ENCODE peak calls at places on chromosome 6, in four cellular contexts. G is sciatic nerve, W is GM10248, U is vagina. X is an unnamed sample.

GRCh38 chr6:3915076-3915791 is 66.1 kb downstream of the FAM50B start:
- DNase-seq in G (no peak), W (no peak), U (no peak), X (no peak)

GRCh38 chr6:45554596-45554995 is 176.9 kb upstream of the SUPT3H start:
- DNase-seq in G (no peak), W (no peak), U (no peak), X (no peak)

GRCh38 chr6:113855500-113856010 is 1.6 kb upstream of the MARCKS start:
- DNase-seq in G (peak), W (peak), U (no peak), X (peak)

GRCh38 chr6:33073431-33073871 is at the start of gene HLA-DPA1:
- DNase-seq in G (no peak), W (peak), U (no peak), X (no peak)

GRCh38 chr6:161569071-161569470 is 295.2 kb upstream of the AGPAT4 start:
- DNase-seq in G (no peak), W (no peak), U (no peak), X (no peak)

GRCh38 chr6:15781890-15782289 is 119.1 kb upstream of the DTNBP1 start:
- DNase-seq in G (no peak), W (no peak), U (no peak), X (no peak)

GRCh38 chr6:6795396-6795795 is 206.9 kb downstream of the LY86 start:
- DNase-seq in G (no peak), W (no peak), U (no peak), X (no peak)

GRCh38 chr6:43838276-43839036 is 68.4 kb downstream of the VEGFA start:
- DNase-seq in G (peak), W (peak), U (no peak), X (no peak)

GRCh38 chr6:30592287-30592686 is 21.0 kb downstream of the ABCF1 start:
- DNase-seq in G (no peak), W (no peak), U (no peak), X (no peak)

GRCh38 chr6:69780585-69781178 is 16.1 kb downstream of the LMBRD1 start:
- DNase-seq in G (no peak), W (no peak), U (no peak), X (no peak)

GRCh38 chr6:127464161-127464880 is 5.1 kb upstream of the KIAA0408 start:
- DNase-seq in G (no peak), W (no peak), U (no peak), X (no peak)

GRCh38 chr6:71194730-71195129 is 93.9 kb upstream of the OGFRL1 start:
- DNase-seq in G (no peak), W (no peak), U (no peak), X (no peak)

GRCh38 chr6:44667668-44668390 is 280.3 kb downstream of the CDC5L start:
- DNase-seq in G (peak), W (no peak), U (peak), X (peak)

GRCh38 chr6:121886223-121886830 is 450.9 kb downstream of the GJA1 start:
- DNase-seq in G (no peak), W (no peak), U (no peak), X (no peak)

GRCh38 chr6:97978855-97979271 is 695.8 kb upstream of the MMS22L start:
- DNase-seq in G (no peak), W (no peak), U (no peak), X (no peak)

GRCh38 chr6:54935739-54936138 is 89.2 kb downstream of the FAM83B start:
- DNase-seq in G (no peak), W (no peak), U (no peak), X (no peak)

GRCh38 chr6:123118811-123119210 is 122.8 kb downstream of the CLVS2 start:
- DNase-seq in G (no peak), W (no peak), U (no peak), X (no peak)

GRCh38 chr6:80217799-80218198 is 111.3 kb downstream of the BCKDHB start:
- DNase-seq in G (no peak), W (no peak), U (no peak), X (no peak)